ENCODE peak calls at places on chromosome 4, in nine cellular contexts. I is GM23338, G is HCT116, H is OCI-LY7, F is fibroblast of lung, Q is osteoblast, D is endothelial cell of umbilical vein, E is PC-3, R is SK-N-SH. O is an unnamed sample.

GRCh38 chr4:83019794-83020497 is 9.3 kb upstream of the LIN54 start:
- DNase-seq in I (no peak), G (no peak), H (no peak), F (no peak), Q (peak; percentile 43), D (no peak), E (no peak), R (no peak), O (no peak)

GRCh38 chr4:89619230-89619962 is 217.6 kb downstream of the SNCA start:
- DNase-seq in I (no peak), G (no peak), H (no peak), F (no peak), Q (no peak), D (no peak), E (no peak), R (no peak), O (no peak)

GRCh38 chr4:74649193-74649592 is 145.1 kb downstream of the BTC start:
- DNase-seq in I (no peak), G (no peak), H (no peak), F (no peak), Q (no peak), D (no peak), E (peak; percentile 22), R (no peak), O (no peak)

GRCh38 chr4:13570916-13571315 is 26.6 kb upstream of the NKX3-2 start:
- DNase-seq in I (no peak), G (no peak), H (no peak), F (peak; percentile 37), Q (peak; percentile 54), D (no peak), E (no peak), R (no peak), O (no peak)

GRCh38 chr4:102586644-102587021 is 85.5 kb downstream of the NFKB1 start:
- DNase-seq in I (no peak), G (no peak), H (no peak), F (no peak), Q (no peak), D (no peak), E (no peak), R (no peak), O (no peak)

GRCh38 chr4:114036426-114036825 is 57.0 kb upstream of the ARSJ start:
- DNase-seq in I (peak; percentile 41), G (no peak), H (no peak), F (no peak), Q (no peak), D (no peak), E (no peak), R (no peak), O (no peak)

GRCh38 chr4:176340871-176341685 is 21.3 kb downstream of the SPCS3 start:
- DNase-seq in I (peak; percentile 57), G (no peak), H (peak; percentile 63), F (peak; percentile 80), Q (peak; percentile 62), D (peak; percentile 69), E (peak; percentile 52), R (peak; percentile 46), O (peak; percentile 25)

GRCh38 chr4:88938138-88938537 is 118.8 kb downstream of the FAM13A start:
- DNase-seq in I (peak; percentile 11), G (no peak), H (no peak), F (peak; percentile 98), Q (peak; percentile 58), D (peak; percentile 21), E (peak; percentile 80), R (no peak), O (peak; percentile 93)

GRCh38 chr4:158624889-158625478 is 46.7 kb downstream of the C4orf46 start:
- DNase-seq in I (peak; percentile 86), G (peak; percentile 58), H (peak; percentile 60), F (peak; percentile 83), Q (peak; percentile 22), D (peak; percentile 63), E (peak; percentile 75), R (peak; percentile 32), O (peak; percentile 48)

GRCh38 chr4:93809773-93810172 is 18.8 kb upstream of the ATOH1 start:
- DNase-seq in I (no peak), G (no peak), H (no peak), F (no peak), Q (no peak), D (no peak), E (no peak), R (no peak), O (no peak)

GRCh38 chr4:189771696-189772361 is 168.8 kb upstream of the FRG1 start:
- DNase-seq in I (no peak), G (no peak), H (no peak), F (no peak), Q (no peak), D (no peak), E (no peak), R (no peak), O (peak; percentile 31)

GRCh38 chr4:72377491-72378194 is 191.4 kb downstream of the ADAMTS3 start:
- DNase-seq in I (no peak), G (no peak), H (no peak), F (no peak), Q (no peak), D (no peak), E (no peak), R (no peak), O (no peak)

GRCh38 chr4:4695497-4695896 is 153.6 kb upstream of the STX18 start:
- DNase-seq in I (no peak), G (no peak), H (no peak), F (no peak), Q (no peak), D (no peak), E (no peak), R (no peak), O (no peak)

GRCh38 chr4:162610116-162610515 is 446.3 kb upstream of the FSTL5 start:
- DNase-seq in I (peak; percentile 18), G (no peak), H (no peak), F (no peak), Q (no peak), D (no peak), E (no peak), R (no peak), O (no peak)

GRCh38 chr4:95362906-95363578 is 185.7 kb downstream of the UNC5C start:
- DNase-seq in I (peak; percentile 79), G (peak; percentile 32), H (peak; percentile 28), F (peak; percentile 30), Q (no peak), D (peak; percentile 54), E (peak; percentile 12), R (peak; percentile 48), O (peak; percentile 1)

GRCh38 chr4:56937262-56937661 is 29.6 kb downstream of the REST start:
- DNase-seq in I (no peak), G (peak; percentile 35), H (no peak), F (peak; percentile 76), Q (peak; percentile 89), D (peak; percentile 82), E (peak; percentile 98), R (no peak), O (peak; percentile 84)

DNA sequence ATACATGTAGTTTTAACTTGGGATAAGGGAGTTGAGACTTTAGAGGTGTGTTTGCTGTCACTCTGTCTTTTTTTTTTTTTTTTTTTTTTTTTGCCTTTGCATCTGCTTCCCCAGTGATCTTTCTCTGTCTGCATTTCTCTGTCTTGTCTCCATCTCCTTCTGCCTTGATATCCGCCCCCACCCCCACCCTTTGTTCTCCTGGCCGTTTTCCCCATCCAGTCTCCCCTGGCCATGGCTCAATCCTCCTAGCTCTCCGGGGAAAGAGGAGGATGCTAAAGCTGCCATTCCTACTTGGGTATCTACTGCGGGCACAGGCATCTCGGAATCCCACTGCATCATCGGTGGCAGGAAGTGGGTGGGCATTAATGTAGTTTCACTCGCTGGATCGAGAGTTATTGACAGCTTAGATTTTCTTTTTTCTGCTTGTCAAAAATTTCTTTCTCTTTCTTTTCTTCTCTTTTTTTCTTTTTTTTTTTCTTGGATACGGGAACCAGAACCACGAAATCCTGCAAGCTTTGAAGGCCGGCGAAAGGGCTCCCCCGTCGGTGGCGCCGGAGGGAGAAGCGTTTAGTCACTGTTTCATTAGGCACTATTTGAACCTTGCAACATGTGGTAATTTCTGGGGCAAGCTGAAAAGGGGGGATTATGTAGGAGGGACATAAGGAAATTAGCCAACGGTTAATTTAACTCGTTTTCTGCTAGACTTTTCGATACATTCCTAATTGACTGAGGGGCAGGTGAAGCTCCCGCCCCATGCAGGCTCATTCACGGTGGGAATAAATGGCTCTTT is 8.2 kb downstream of the GSX2 start:
- DNase-seq in I (peak; percentile 64), G (no peak), H (no peak), F (no peak), Q (no peak), D (no peak), E (no peak), R (no peak), O (no peak)
- H3K79me2 ChIP-seq in I (no peaks in the 10 kb centered on the region), G (no peaks in the 10 kb centered on the region), H (no peaks in the 10 kb centered on the region), F (no peaks in the 10 kb centered on the region), Q (no peaks in the 10 kb centered on the region), D (no peaks in the 10 kb centered on the region), E (no peaks in the 10 kb centered on the region), R (no peaks in the 10 kb centered on the region), O (no peaks in the 10 kb centered on the region)

DNA sequence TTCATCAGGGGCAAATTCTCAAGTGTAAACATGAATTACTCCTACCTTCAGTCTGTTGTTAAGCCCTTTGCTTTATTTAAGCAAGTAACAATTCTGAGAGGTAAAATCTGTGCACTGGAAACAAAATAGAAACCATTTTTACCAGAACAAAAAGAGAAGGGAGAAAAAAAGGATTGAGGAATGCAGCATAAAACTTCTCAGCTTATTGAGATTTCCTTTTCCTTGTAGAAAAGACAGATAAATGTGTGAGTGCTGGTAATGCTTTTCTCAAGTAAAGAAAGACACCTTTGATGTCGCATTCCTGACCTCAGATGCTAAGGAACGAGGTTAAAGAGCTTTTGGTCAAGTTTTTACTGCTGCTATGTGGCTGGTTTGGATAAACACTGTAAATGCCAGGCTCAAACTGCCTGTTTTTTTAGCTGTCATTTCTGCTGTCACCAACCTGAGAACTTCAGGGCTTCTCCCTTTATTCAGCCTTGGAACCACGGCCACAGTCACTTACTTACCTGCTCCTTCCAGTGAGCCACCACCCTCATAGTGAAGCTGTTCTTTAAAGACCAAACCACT is 153.0 kb upstream of the ANK2 start:
- DNase-seq in I (peak; percentile 48), G (no peak), H (no peak), F (no peak), Q (peak; percentile 10), D (no peak), E (no peak), R (no peak), O (no peak)
- H3K4me3 ChIP-seq in I (no peak overlapping the region), G (no peak overlapping the region), H (no peak overlapping the region), F (no peak overlapping the region), Q (no peak overlapping the region), D (no peak overlapping the region), E (no peak overlapping the region), R (no peak overlapping the region), O (no peak overlapping the region)

DNA sequence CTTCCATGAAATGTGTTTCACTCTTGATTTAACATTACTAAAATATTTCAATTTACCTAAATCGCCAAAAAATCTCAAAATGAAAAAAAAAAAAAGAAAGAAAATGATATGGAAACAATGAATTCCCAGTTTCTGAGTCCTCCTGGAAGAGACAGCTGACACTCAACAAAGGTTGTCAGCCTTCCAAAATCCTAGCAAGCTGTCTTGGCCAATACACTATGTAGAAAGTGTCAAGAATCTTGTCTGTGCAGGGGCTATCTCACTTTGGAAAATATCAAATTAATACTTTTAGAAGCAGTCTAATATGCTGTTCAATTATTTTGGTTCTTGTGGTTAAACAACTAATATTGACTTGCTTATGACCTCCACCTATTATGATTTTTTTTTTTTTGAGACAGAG is 8.7 kb downstream of the DKK2 start:
- DNase-seq in I (no peak), G (no peak), H (no peak), F (no peak), Q (no peak), D (no peak), E (no peak), R (no peak), O (no peak)
- TF ChIP-seq CTCF in I (no peak), G (no peak), H (no peak), F (no peak), Q (no peak), D (no peak), E (no peak), R (no peak), O (no peak)

GRCh38 chr4:123396294-123397275 is at the start of gene SPRY1:
- DNase-seq in I (peak; percentile 97), G (peak; percentile 89), H (peak; percentile 76), F (peak; percentile 85), Q (peak; percentile 81), D (peak; percentile 89), E (peak; percentile 92), R (peak; percentile 70), O (peak; percentile 94)
- H3K79me2 ChIP-seq in I (peaks cover 42% of the 10 kb centered on the region), G (peaks cover 3% of the 10 kb centered on the region), H (no peaks in the 10 kb centered on the region), F (peaks cover 47% of the 10 kb centered on the region), Q (no peaks in the 10 kb centered on the region), D (peaks cover 10% of the 10 kb centered on the region), E (peaks cover 49% of the 10 kb centered on the region), R (peaks cover 26% of the 10 kb centered on the region), O (peaks cover 28% of the 10 kb centered on the region)